ENCODE peak calls at places on chromosomes 6 and 20, in four cellular contexts. F, L, E and U are unnamed samples.
A peak's percentile ranks its signal among the peaks of the same experiment; 100 is the strongest.

GRCh38 chr20:35303382-35303734 is 11.1 kb upstream of the FAM83C start:
- DNase-seq in F (no peak), L (no peak), E (no peak), U (no peak)

GRCh38 chr6:45001663-45002062 is 326.5 kb upstream of the RUNX2 start:
- DNase-seq in F (no peak), L (no peak), E (no peak), U (no peak)

GRCh38 chr6:50272611-50273010 is 222.9 kb upstream of the DEFB112 start:
- DNase-seq in F (no peak), L (no peak), E (no peak), U (no peak)

GRCh38 chr20:63138855-63139341 is 77.0 kb downstream of the YTHDF1 start:
- DNase-seq in F (no peak), L (no peak), E (no peak), U (peak; percentile 4)

GRCh38 chr6:16800942-16801341 is 39.7 kb upstream of the ATXN1 start:
- DNase-seq in F (no peak), L (no peak), E (no peak), U (no peak)

GRCh38 chr6:150756170-150756569 is 109.3 kb upstream of the MTHFD1L start:
- DNase-seq in F (no peak), L (no peak), E (no peak), U (no peak)

GRCh38 chr6:139473239-139473701 is 98.8 kb upstream of the CITED2 start:
- DNase-seq in F (no peak), L (no peak), E (peak; percentile 17), U (no peak)

GRCh38 chr20:592506-592905 is 17.6 kb downstream of the TCF15 start:
- DNase-seq in F (peak; percentile 17), L (no peak), E (no peak), U (no peak)

GRCh38 chr6:85124472-85125428 is 325.1 kb upstream of the NT5E start:
- DNase-seq in F (no peak), L (peak; percentile 41), E (no peak), U (no peak)

GRCh38 chr6:2471474-2471873 is 226.1 kb upstream of the GMDS start:
- DNase-seq in F (no peak), L (no peak), E (no peak), U (peak; percentile 28)

GRCh38 chr6:163711615-163712568 is 297.4 kb downstream of the QKI start:
- DNase-seq in F (no peak), L (no peak), E (peak; percentile 94), U (peak; percentile 42)

GRCh38 chr20:19885981-19886665 is 128.1 kb downstream of the RIN2 start:
- DNase-seq in F (peak; percentile 62), L (peak; percentile 84), E (peak; percentile 58), U (peak; percentile 80)

GRCh38 chr20:1911536-1911935 is 16.3 kb downstream of the SIRPA start:
- DNase-seq in F (no peak), L (no peak), E (no peak), U (no peak)

GRCh38 chr20:3314391-3314790 is 75.4 kb upstream of the SLC4A11 start:
- DNase-seq in F (no peak), L (no peak), E (no peak), U (no peak)

GRCh38 chr6:72826033-72826432 is 204.2 kb downstream of the KCNQ5 start:
- DNase-seq in F (no peak), L (no peak), E (no peak), U (no peak)

GRCh38 chr6:145823322-145823944 is 8.8 kb upstream of the FBXO30 start:
- DNase-seq in F (no peak), L (no peak), E (no peak), U (no peak)

GRCh38 chr6:27279513-27280063 is 32.1 kb downstream of the PRSS16 start:
- DNase-seq in F (no peak), L (peak; percentile 42), E (no peak), U (no peak)

GRCh38 chr6:15453186-15453585 is 207.3 kb downstream of the JARID2 start:
- DNase-seq in F (no peak), L (no peak), E (no peak), U (no peak)

GRCh38 chr6:15452182-15452941 is 206.5 kb downstream of the JARID2 start:
- DNase-seq in F (no peak), L (no peak), E (no peak), U (no peak)

GRCh38 chr6:15449001-15449400 is 203.1 kb downstream of the JARID2 start:
- DNase-seq in F (no peak), L (no peak), E (no peak), U (no peak)

GRCh38 chr6:15453622-15454021 is 207.8 kb downstream of the JARID2 start:
- DNase-seq in F (no peak), L (no peak), E (no peak), U (no peak)

DNA sequence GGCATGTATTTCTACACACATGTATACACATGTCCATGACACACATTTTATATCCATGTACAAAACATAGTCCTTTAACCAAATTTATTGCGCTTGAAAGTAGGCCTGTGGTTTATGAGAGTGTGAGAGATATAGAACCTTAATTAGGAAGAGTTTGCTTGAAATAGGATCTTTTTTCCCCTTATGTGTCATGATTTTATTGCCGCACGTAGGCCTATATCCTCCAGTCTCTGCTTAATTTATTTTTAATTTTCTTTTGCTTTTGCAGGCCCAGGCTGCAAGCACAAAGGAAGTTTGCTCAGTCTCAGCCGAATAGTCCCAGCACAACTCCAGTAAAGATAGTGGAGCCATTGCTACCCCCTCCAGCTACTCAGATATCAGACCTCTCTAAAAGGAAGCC is 205.9 kb downstream of the JARID2 start:
- DNase-seq in F (no peak), L (no peak), E (no peak), U (no peak)
- H3K4me1 ChIP-seq in F (no peaks in the 10 kb centered on the region), L (peaks cover 14% of the 10 kb centered on the region), E (peaks cover 52% of the 10 kb centered on the region), U (no peaks in the 10 kb centered on the region)

DNA sequence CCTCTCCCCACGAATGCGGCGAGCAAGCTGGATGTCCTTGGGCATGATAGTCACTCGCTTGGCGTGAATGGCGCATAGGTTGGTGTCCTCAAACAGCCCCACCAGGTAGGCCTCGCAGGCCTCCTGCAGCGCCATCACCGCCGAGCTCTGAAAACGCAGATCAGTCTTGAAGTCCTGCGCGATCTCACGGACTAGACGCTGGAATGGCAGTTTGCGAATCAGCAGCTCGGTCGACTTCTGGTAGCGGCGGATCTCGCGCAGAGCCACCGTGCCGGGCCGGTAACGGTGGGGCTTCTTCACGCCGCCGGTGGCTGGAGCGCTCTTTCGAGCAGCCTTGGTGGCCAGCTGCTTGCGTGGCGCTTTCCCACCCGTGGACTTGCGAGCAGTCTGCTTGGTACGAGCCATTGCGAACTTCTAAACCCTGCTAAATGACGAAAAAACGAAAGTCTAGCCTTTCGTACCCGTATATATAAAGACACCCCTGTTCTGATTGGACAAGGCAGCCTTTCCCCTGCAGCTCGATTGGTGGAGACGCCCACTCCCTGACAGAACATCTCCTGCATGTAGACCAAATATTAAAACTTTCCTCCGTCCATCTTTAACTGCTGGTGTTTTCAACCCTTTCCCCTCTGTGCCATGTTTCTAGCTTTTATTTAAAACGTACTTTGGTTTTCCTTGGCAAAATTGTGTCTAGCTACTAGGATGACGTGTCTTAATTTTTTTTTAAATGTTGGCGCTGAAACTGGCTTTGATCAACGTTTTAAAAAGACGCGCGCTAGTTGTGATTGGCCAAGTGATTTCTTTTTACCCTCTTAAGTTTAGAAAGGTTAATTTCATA is 109.8 kb downstream of the HFE start:
- DNase-seq in F (no peak), L (no peak), E (peak; percentile 55), U (peak; percentile 86)
- TF ChIP-seq CTCF in F (no peak), L (no peak), E (no peak), U (no peak)

GRCh38 chr20:58504566-58504965 is 10.6 kb downstream of the APCDD1L start:
- DNase-seq in F (no peak), L (no peak), E (no peak), U (no peak)

GRCh38 chr20:58498445-58499068 is 16.6 kb downstream of the APCDD1L start:
- DNase-seq in F (no peak), L (no peak), E (no peak), U (peak; percentile 10)

GRCh38 chr20:58508762-58509395 is 6.3 kb downstream of the APCDD1L start:
- DNase-seq in F (no peak), L (no peak), E (no peak), U (no peak)

GRCh38 chr20:58500256-58500655 is 14.9 kb downstream of the APCDD1L start:
- DNase-seq in F (no peak), L (no peak), E (no peak), U (no peak)

DNA sequence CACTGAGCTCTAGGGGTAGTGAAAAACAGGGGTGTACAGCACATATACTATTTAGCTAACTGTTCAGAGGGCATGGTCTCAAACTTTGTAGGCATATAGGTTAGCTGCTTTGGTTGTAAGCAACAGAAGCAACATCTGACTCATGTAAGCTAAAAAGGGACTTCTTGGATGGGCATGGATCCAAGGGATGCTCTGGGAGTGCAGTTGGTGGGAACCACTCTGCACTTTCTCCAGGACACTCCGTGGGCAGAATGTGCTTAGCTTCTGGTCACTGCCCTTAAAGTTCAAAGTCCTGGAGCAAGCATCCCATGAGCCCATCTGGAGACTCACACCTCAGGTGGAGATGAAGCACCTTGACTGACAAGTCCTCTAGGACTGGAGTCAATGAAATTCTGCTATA is 11.5 kb downstream of the APCDD1L start:
- DNase-seq in F (no peak), L (no peak), E (no peak), U (no peak)
- H3K9me3 ChIP-seq in F (peaks cover 43% of the 10 kb centered on the region), L (peaks cover 45% of the 10 kb centered on the region), E (peaks cover 14% of the 10 kb centered on the region), U (peaks cover 17% of the 10 kb centered on the region)

GRCh38 chr20:60900581-60900980 is 351.5 kb upstream of the CDH4 start:
- DNase-seq in F (no peak), L (no peak), E (no peak), U (no peak)
- H3K4me1 ChIP-seq in F (no peaks in the 10 kb centered on the region), L (no peaks in the 10 kb centered on the region), E (no peaks in the 10 kb centered on the region), U (no peaks in the 10 kb centered on the region)

GRCh38 chr20:12566596-12566995 is 442.2 kb upstream of the SPTLC3 start:
- DNase-seq in F (no peak), L (no peak), E (no peak), U (no peak)

GRCh38 chr20:12575352-12576095 is 433.2 kb upstream of the SPTLC3 start:
- DNase-seq in F (no peak), L (no peak), E (peak; percentile 15), U (peak; percentile 55)

GRCh38 chr20:12573428-12573827 is 435.3 kb upstream of the SPTLC3 start:
- DNase-seq in F (no peak), L (no peak), E (no peak), U (no peak)

GRCh38 chr20:12564982-12565381 is 443.8 kb upstream of the SPTLC3 start:
- DNase-seq in F (no peak), L (no peak), E (no peak), U (no peak)

GRCh38 chr20:12570371-12570770 is 438.4 kb upstream of the SPTLC3 start:
- DNase-seq in F (no peak), L (peak; percentile 58), E (no peak), U (peak; percentile 37)
- TF ChIP-seq CTCF in F (no peak), L (peak; percentile 20), E (no peak), U (peak; percentile 26)

GRCh38 chr20:54856202-54856601 is 380.8 kb downstream of the DOK5 start:
- DNase-seq in F (no peak), L (no peak), E (no peak), U (no peak)
- H3K9me3 ChIP-seq in F (no peaks in the 10 kb centered on the region), L (no peaks in the 10 kb centered on the region), E (no peaks in the 10 kb centered on the region), U (no peaks in the 10 kb centered on the region)